ENCODE peak calls at places on chromosome 9, in six cellular contexts. One of them, this sample, is unnamed.

GRCh38 chr9:131320031-131320685 is 30.6 kb downstream of the PLPP7 start:
- DNase-seq in effector memory CD4-positive, alpha-beta T cell: no peak
- DNase-seq in HTR-8/SVneo: no peak
- DNase-seq in activated T-helper 1 cell treated with anti-CD3 and anti-CD28 coated beads, Interleukin-2, amount 50 U/mL, for 16 hours: no peak
- DNase-seq in A673: no peak
- DNase-seq in glomerular endothelial cell: no peak
- DNase-seq in this sample: no peak

GRCh38 chr9:87656485-87656884 is 69.4 kb upstream of the CTSL start:
- DNase-seq in activated T-helper 1 cell treated with anti-CD3 and anti-CD28 coated beads, Interleukin-2, amount 50 U/mL, for 16 hours: no peak
- DNase-seq in effector memory CD4-positive, alpha-beta T cell: no peak
- DNase-seq in glomerular endothelial cell: no peak
- DNase-seq in HTR-8/SVneo: no peak
- DNase-seq in A673: no peak
- DNase-seq in this sample: no peak

GRCh38 chr9:545480-545879 is 296.0 kb upstream of the DMRT1 start:
- DNase-seq in glomerular endothelial cell: no peak
- DNase-seq in A673: no peak
- DNase-seq in effector memory CD4-positive, alpha-beta T cell: no peak
- DNase-seq in activated T-helper 1 cell treated with anti-CD3 and anti-CD28 coated beads, Interleukin-2, amount 50 U/mL, for 16 hours: no peak
- DNase-seq in HTR-8/SVneo: no peak
- DNase-seq in this sample: no peak

GRCh38 chr9:38687389-38687842 is 32.5 kb downstream of the FAM240B start:
- DNase-seq in HTR-8/SVneo: no peak
- DNase-seq in A673: no peak
- DNase-seq in activated T-helper 1 cell treated with anti-CD3 and anti-CD28 coated beads, Interleukin-2, amount 50 U/mL, for 16 hours: no peak
- DNase-seq in effector memory CD4-positive, alpha-beta T cell: no peak
- DNase-seq in glomerular endothelial cell: no peak
- DNase-seq in this sample: no peak

GRCh38 chr9:115367780-115368179 is 249.8 kb upstream of the TNC start:
- DNase-seq in activated T-helper 1 cell treated with anti-CD3 and anti-CD28 coated beads, Interleukin-2, amount 50 U/mL, for 16 hours: no peak
- DNase-seq in A673: no peak
- DNase-seq in effector memory CD4-positive, alpha-beta T cell: no peak
- DNase-seq in glomerular endothelial cell: no peak
- DNase-seq in HTR-8/SVneo: no peak
- DNase-seq in this sample: no peak

GRCh38 chr9:129095908-129096307 is 14.7 kb downstream of the CRAT start:
- DNase-seq in A673: no peak
- DNase-seq in effector memory CD4-positive, alpha-beta T cell: no peak
- DNase-seq in activated T-helper 1 cell treated with anti-CD3 and anti-CD28 coated beads, Interleukin-2, amount 50 U/mL, for 16 hours: no peak
- DNase-seq in glomerular endothelial cell: no peak
- DNase-seq in HTR-8/SVneo: no peak
- DNase-seq in this sample: no peak

GRCh38 chr9:78406933-78407332 is 110.0 kb downstream of the PSAT1 start:
- DNase-seq in A673: no peak
- DNase-seq in effector memory CD4-positive, alpha-beta T cell: no peak
- DNase-seq in HTR-8/SVneo: no peak
- DNase-seq in glomerular endothelial cell: no peak
- DNase-seq in activated T-helper 1 cell treated with anti-CD3 and anti-CD28 coated beads, Interleukin-2, amount 50 U/mL, for 16 hours: no peak
- DNase-seq in this sample: no peak

GRCh38 chr9:133979921-133980863 is 11.9 kb downstream of the VAV2 start:
- DNase-seq in A673: no peak
- DNase-seq in HTR-8/SVneo: no peak
- DNase-seq in activated T-helper 1 cell treated with anti-CD3 and anti-CD28 coated beads, Interleukin-2, amount 50 U/mL, for 16 hours: no peak
- DNase-seq in effector memory CD4-positive, alpha-beta T cell: no peak
- DNase-seq in glomerular endothelial cell: no peak
- DNase-seq in this sample: no peak

GRCh38 chr9:124188331-124189110 is 69.2 kb upstream of the NEK6 start:
- DNase-seq in A673: no peak
- DNase-seq in activated T-helper 1 cell treated with anti-CD3 and anti-CD28 coated beads, Interleukin-2, amount 50 U/mL, for 16 hours: no peak
- DNase-seq in HTR-8/SVneo: no peak
- DNase-seq in effector memory CD4-positive, alpha-beta T cell: no peak
- DNase-seq in glomerular endothelial cell: no peak
- DNase-seq in this sample: no peak

GRCh38 chr9:127644943-127645342 is 32.9 kb downstream of the STXBP1 start:
- DNase-seq in glomerular endothelial cell: no peak
- DNase-seq in activated T-helper 1 cell treated with anti-CD3 and anti-CD28 coated beads, Interleukin-2, amount 50 U/mL, for 16 hours: no peak
- DNase-seq in A673: peak; percentile 39
- DNase-seq in effector memory CD4-positive, alpha-beta T cell: no peak
- DNase-seq in HTR-8/SVneo: no peak
- DNase-seq in this sample: no peak

GRCh38 chr9:99057665-99058625 is 47.0 kb upstream of the TGFBR1 start:
- DNase-seq in effector memory CD4-positive, alpha-beta T cell: peak; percentile 56
- DNase-seq in HTR-8/SVneo: no peak
- DNase-seq in activated T-helper 1 cell treated with anti-CD3 and anti-CD28 coated beads, Interleukin-2, amount 50 U/mL, for 16 hours: peak; percentile 40
- DNase-seq in glomerular endothelial cell: no peak
- DNase-seq in A673: peak; percentile 8
- DNase-seq in this sample: peak; percentile 70

GRCh38 chr9:82209797-82210470 is 221.4 kb downstream of the SPATA31D1 start:
- DNase-seq in HTR-8/SVneo: no peak
- DNase-seq in activated T-helper 1 cell treated with anti-CD3 and anti-CD28 coated beads, Interleukin-2, amount 50 U/mL, for 16 hours: no peak
- DNase-seq in glomerular endothelial cell: no peak
- DNase-seq in effector memory CD4-positive, alpha-beta T cell: no peak
- DNase-seq in A673: no peak
- DNase-seq in this sample: no peak

GRCh38 chr9:77903666-77904248 is 127.9 kb downstream of the GNAQ start:
- DNase-seq in activated T-helper 1 cell treated with anti-CD3 and anti-CD28 coated beads, Interleukin-2, amount 50 U/mL, for 16 hours: no peak
- DNase-seq in glomerular endothelial cell: no peak
- DNase-seq in HTR-8/SVneo: no peak
- DNase-seq in A673: no peak
- DNase-seq in effector memory CD4-positive, alpha-beta T cell: no peak
- DNase-seq in this sample: no peak

GRCh38 chr9:96232164-96232538 is 69.8 kb downstream of the HSD17B3 start:
- DNase-seq in A673: no peak
- DNase-seq in HTR-8/SVneo: no peak
- DNase-seq in glomerular endothelial cell: no peak
- DNase-seq in effector memory CD4-positive, alpha-beta T cell: no peak
- DNase-seq in activated T-helper 1 cell treated with anti-CD3 and anti-CD28 coated beads, Interleukin-2, amount 50 U/mL, for 16 hours: no peak
- DNase-seq in this sample: no peak

GRCh38 chr9:84271004-84271886 is 69.3 kb downstream of the SLC28A3 start:
- DNase-seq in effector memory CD4-positive, alpha-beta T cell: no peak
- DNase-seq in glomerular endothelial cell: no peak
- DNase-seq in A673: peak; percentile 33
- DNase-seq in activated T-helper 1 cell treated with anti-CD3 and anti-CD28 coated beads, Interleukin-2, amount 50 U/mL, for 16 hours: no peak
- DNase-seq in HTR-8/SVneo: no peak
- DNase-seq in this sample: no peak

GRCh38 chr9:113872485-113873143 is 3.5 kb upstream of the ZNF618 start:
- DNase-seq in effector memory CD4-positive, alpha-beta T cell: no peak
- DNase-seq in activated T-helper 1 cell treated with anti-CD3 and anti-CD28 coated beads, Interleukin-2, amount 50 U/mL, for 16 hours: no peak
- DNase-seq in glomerular endothelial cell: no peak
- DNase-seq in HTR-8/SVneo: no peak
- DNase-seq in A673: no peak
- DNase-seq in this sample: no peak

This sample was measured in central memory CD8-positive, alpha-beta T cell.